ENCODE peak calls at places on chromosomes 11 and 22, in four cellular contexts. P, M, S and V are unnamed samples.

GRCh38 chr11:8066036-8066910 is 14.7 kb upstream of the TUB start:
- DNase-seq in P (peak; percentile 42), M (no peak), S (no peak), V (no peak)

GRCh38 chr11:33451364-33451763 is 194.2 kb downstream of the HIPK3 start:
- DNase-seq in P (no peak), M (no peak), S (no peak), V (no peak)

GRCh38 chr11:10623797-10624761 is 55.6 kb upstream of the LYVE1 start:
- DNase-seq in P (peak; percentile 84), M (peak; percentile 38), S (peak; percentile 72), V (no peak)

GRCh38 chr22:28375761-28376534 is 303.7 kb downstream of the TTC28 start:
- DNase-seq in P (no peak), M (no peak), S (no peak), V (no peak)

GRCh38 chr11:72235351-72236057 is 8.5 kb downstream of the PHOX2A start:
- DNase-seq in P (no peak), M (no peak), S (no peak), V (no peak)

GRCh38 chr22:36368359-36368983 is 19.3 kb downstream of the MYH9 start:
- DNase-seq in P (no peak), M (peak; percentile 73), S (peak; percentile 92), V (peak; percentile 83)

GRCh38 chr22:29269731-29270474 is 1.8 kb downstream of the EWSR1 start:
- DNase-seq in P (no peak), M (peak; percentile 49), S (no peak), V (no peak)

GRCh38 chr11:16280256-16280682 is 76.1 kb downstream of the SOX6 start:
- DNase-seq in P (no peak), M (no peak), S (no peak), V (no peak)

GRCh38 chr11:60791534-60791933 is 6.4 kb downstream of the MS4A10 start:
- DNase-seq in P (no peak), M (no peak), S (no peak), V (no peak)

GRCh38 chr11:59894616-59895015 is 16.0 kb downstream of the OOSP3 start:
- DNase-seq in P (no peak), M (no peak), S (no peak), V (no peak)

GRCh38 chr11:44592125-44592643 is 26.7 kb downstream of the CD82 start:
- DNase-seq in P (no peak), M (peak; percentile 94), S (no peak), V (no peak)

GRCh38 chr11:119584193-119585037 is 144.6 kb downstream of the NECTIN1 start:
- DNase-seq in P (peak; percentile 79), M (peak; percentile 81), S (peak; percentile 86), V (peak; percentile 90)

GRCh38 chr11:94737171-94737611 is 31.0 kb upstream of the AMOTL1 start:
- DNase-seq in P (no peak), M (peak; percentile 67), S (no peak), V (no peak)

GRCh38 chr11:64633555-64634159 is 42.6 kb downstream of the SLC22A12 start:
- DNase-seq in P (no peak), M (no peak), S (no peak), V (no peak)

GRCh38 chr11:699753-700152 is 4.1 kb downstream of the TMEM80 start:
- DNase-seq in P (no peak), M (peak; percentile 26), S (no peak), V (no peak)

GRCh38 chr11:27497284-27497866 is 9.2 kb downstream of the LIN7C start:
- DNase-seq in P (no peak), M (peak; percentile 48), S (no peak), V (no peak)

GRCh38 chr11:126484266-126484665 is 128.8 kb downstream of the ST3GAL4 start:
- DNase-seq in P (no peak), M (peak; percentile 52), S (no peak), V (no peak)

GRCh38 chr11:124876818-124877630 is 11.8 kb downstream of the ROBO3 start:
- DNase-seq in P (peak; percentile 61), M (no peak), S (peak; percentile 76), V (no peak)

GRCh38 chr11:124874571-124875255 is 9.5 kb downstream of the ROBO3 start:
- DNase-seq in P (no peak), M (no peak), S (no peak), V (no peak)

GRCh38 chr11:124875401-124875800 is 10.2 kb downstream of the ROBO3 start:
- DNase-seq in P (no peak), M (no peak), S (peak; percentile 25), V (no peak)

GRCh38 chr11:124877631-124878496 is 12.6 kb downstream of the ROBO3 start:
- DNase-seq in P (no peak), M (no peak), S (peak; percentile 55), V (no peak)

GRCh38 chr11:124875943-124876817 is 10.9 kb downstream of the ROBO3 start:
- DNase-seq in P (peak; percentile 93), M (peak; percentile 96), S (peak; percentile 95), V (peak; percentile 91)
- H2BK12ac ChIP-seq in P (peak overlapping the region; percentile 84), M (peak overlapping the region; percentile 91), S (no peak overlapping the region), V (no peak overlapping the region)

GRCh38 chr22:45499746-45500145 is 2.9 kb upstream of the FBLN1 start:
- DNase-seq in P (no peak), M (no peak), S (no peak), V (no peak)
- H2BK15ac ChIP-seq in P (peak overlapping the region; percentile 95), M (peak overlapping the region; percentile 82), S (no peak overlapping the region), V (no peak overlapping the region)

GRCh38 chr11:76628408-76628947 is 42.1 kb downstream of the LRRC32 start:
- DNase-seq in P (no peak), M (no peak), S (no peak), V (no peak)
- H2BK12ac ChIP-seq in P (no peak overlapping the region), M (no peak overlapping the region), S (no peak overlapping the region), V (no peak overlapping the region)

GRCh38 chr11:69496631-69497220 is 15.3 kb downstream of the LINC01488 start:
- DNase-seq in P (no peak), M (no peak), S (no peak), V (no peak)
- H2BK15ac ChIP-seq in P (no peak overlapping the region), M (peak overlapping the region; percentile 55), S (no peak overlapping the region), V (peak overlapping the region; percentile 55)

GRCh38 chr11:35619030-35619753 is 932 bp downstream of the FJX1 start:
- DNase-seq in P (peak; percentile 73), M (peak; percentile 67), S (peak; percentile 74), V (peak; percentile 56)

GRCh38 chr11:35617316-35617686 is 959 bp upstream of the FJX1 start:
- DNase-seq in P (no peak), M (no peak), S (no peak), V (no peak)

GRCh38 chr11:35619754-35620640 is 1.7 kb downstream of the FJX1 start:
- DNase-seq in P (peak; percentile 73), M (peak; percentile 61), S (peak; percentile 88), V (peak; percentile 66)

GRCh38 chr11:35617687-35618496 is at the start of gene FJX1:
- DNase-seq in P (peak; percentile 86), M (peak; percentile 95), S (peak; percentile 84), V (peak; percentile 85)

DNA sequence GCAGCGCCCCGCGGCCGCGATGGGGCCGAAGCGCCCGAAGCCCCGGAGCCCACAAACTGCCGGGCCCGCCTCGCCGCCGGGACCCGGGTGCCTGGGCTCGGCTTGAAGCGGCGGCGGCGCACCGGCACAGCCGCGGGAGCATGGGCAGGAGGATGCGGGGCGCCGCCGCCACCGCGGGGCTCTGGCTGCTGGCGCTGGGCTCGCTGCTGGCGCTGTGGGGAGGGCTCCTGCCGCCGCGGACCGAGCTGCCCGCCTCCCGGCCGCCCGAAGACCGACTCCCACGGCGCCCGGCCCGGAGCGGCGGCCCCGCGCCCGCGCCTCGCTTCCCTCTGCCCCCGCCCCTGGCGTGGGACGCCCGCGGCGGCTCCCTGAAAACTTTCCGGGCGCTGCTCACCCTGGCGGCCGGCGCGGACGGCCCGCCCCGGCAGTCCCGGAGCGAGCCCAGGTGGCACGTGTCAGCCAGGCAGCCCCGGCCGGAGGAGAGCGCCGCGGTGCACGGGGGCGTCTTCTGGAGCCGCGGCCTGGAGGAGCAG is 303 bp downstream of the FJX1 start:
- DNase-seq in P (no peak), M (peak; percentile 71), S (no peak), V (peak; percentile 43)
- H2BK12ac ChIP-seq in P (no peak overlapping the region), M (peak overlapping the region; percentile 82), S (no peak overlapping the region), V (peak overlapping the region; percentile 73)

GRCh38 chr11:115820026-115820425 is 315.8 kb upstream of the CADM1 start:
- DNase-seq in P (no peak), M (no peak), S (no peak), V (no peak)

GRCh38 chr11:115819014-115819413 is 314.8 kb upstream of the CADM1 start:
- DNase-seq in P (no peak), M (peak; percentile 12), S (no peak), V (no peak)

DNA sequence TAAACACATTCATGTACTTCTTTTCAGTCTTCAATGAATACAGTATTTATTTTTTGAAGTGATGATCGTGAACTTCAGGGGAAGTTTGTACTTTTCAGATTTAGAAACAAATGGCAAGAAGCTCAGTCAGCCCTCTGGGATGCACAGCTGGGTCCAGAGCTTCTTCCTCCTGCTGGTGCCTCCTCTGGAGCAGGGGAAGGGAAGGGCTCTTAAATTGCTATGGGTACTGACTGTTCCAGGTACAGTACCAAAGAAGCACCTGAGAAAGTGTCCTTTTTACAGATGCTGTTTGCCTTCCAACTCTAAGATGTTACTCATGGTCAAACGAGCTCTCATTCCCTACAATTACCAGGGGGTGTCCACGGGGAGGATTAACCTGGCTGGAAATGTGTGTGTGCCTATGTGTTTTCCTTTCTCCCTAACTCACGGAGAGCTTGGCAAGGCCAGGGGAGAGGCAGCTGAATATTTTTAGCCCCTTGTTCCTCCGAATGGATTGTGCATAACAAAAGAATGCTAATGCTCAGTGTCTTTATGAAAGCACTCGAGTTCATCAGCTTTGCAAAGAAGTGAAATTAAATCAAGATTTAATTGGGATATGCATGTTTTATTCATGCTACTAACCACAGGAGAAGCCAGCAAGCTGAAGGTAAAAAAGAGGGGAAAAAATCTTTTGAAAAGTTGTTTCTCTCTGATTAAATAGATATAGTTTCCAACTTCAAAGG is 313.8 kb upstream of the CADM1 start:
- DNase-seq in P (no peak), M (no peak), S (no peak), V (no peak)
- H2BK15ac ChIP-seq in P (no peak overlapping the region), M (no peak overlapping the region), S (no peak overlapping the region), V (no peak overlapping the region)

GRCh38 chr11:124880958-124881357 is 15.7 kb downstream of the ROBO3 start:
- DNase-seq in P (no peak), M (no peak), S (no peak), V (no peak)

GRCh38 chr11:124879229-124879998 is 14.2 kb downstream of the ROBO3 start:
- DNase-seq in P (no peak), M (no peak), S (peak; percentile 9), V (no peak)

GRCh38 chr11:124882339-124883071 is 15.2 kb downstream of the ROBO4 start:
- DNase-seq in P (no peak), M (peak; percentile 35), S (peak; percentile 41), V (no peak)

GRCh38 chr11:124878497-124879228 is 13.4 kb downstream of the ROBO3 start:
- DNase-seq in P (no peak), M (no peak), S (peak; percentile 10), V (no peak)

GRCh38 chr11:124879999-124880611 is 14.9 kb downstream of the ROBO3 start:
- DNase-seq in P (no peak), M (no peak), S (peak; percentile 24), V (no peak)
- H2BK12ac ChIP-seq in P (no peak overlapping the region), M (no peak overlapping the region), S (no peak overlapping the region), V (no peak overlapping the region)